ENCODE peak calls at places on chromosomes 6 and 20, in four cellular contexts. One of them, this sample, is unnamed.

GRCh38 chr6:107264357-107264831 is 149.1 kb upstream of the BEND3 start:
- DNase-seq in ascending aorta: no peak
- DNase-seq in MM.1S: no peak
- DNase-seq in H9: no peak
- DNase-seq in this sample: no peak

GRCh38 chr6:113782641-113783040 is 74.5 kb upstream of the MARCKS start:
- DNase-seq in ascending aorta: no peak
- DNase-seq in MM.1S: no peak
- DNase-seq in H9: no peak
- DNase-seq in this sample: no peak

GRCh38 chr20:38143646-38144554 is 21.2 kb downstream of the TGM2 start:
- DNase-seq in ascending aorta: peak; percentile 82
- DNase-seq in MM.1S: peak; percentile 69
- DNase-seq in H9: no peak
- DNase-seq in this sample: no peak

GRCh38 chr20:58709013-58709702 is 16.6 kb downstream of the NPEPL1 start:
- DNase-seq in ascending aorta: no peak
- DNase-seq in MM.1S: no peak
- DNase-seq in H9: no peak
- DNase-seq in this sample: no peak

GRCh38 chr20:58349586-58349985 is 39.4 kb upstream of the VAPB start:
- DNase-seq in ascending aorta: no peak
- DNase-seq in MM.1S: no peak
- DNase-seq in H9: no peak
- DNase-seq in this sample: no peak

GRCh38 chr6:169489642-169490408 is 212.0 kb downstream of the WDR27 start:
- DNase-seq in ascending aorta: no peak
- DNase-seq in MM.1S: no peak
- DNase-seq in H9: no peak
- DNase-seq in this sample: no peak

GRCh38 chr20:46629341-46629740 is 21.9 kb downstream of the SLC13A3 start:
- DNase-seq in ascending aorta: no peak
- DNase-seq in MM.1S: no peak
- DNase-seq in H9: no peak
- DNase-seq in this sample: no peak

GRCh38 chr20:20561172-20561571 is 151.3 kb downstream of the RALGAPA2 start:
- DNase-seq in ascending aorta: no peak
- DNase-seq in MM.1S: no peak
- DNase-seq in H9: no peak
- DNase-seq in this sample: no peak

GRCh38 chr6:35096129-35096852 is 44.8 kb downstream of the TCP11 start:
- DNase-seq in ascending aorta: no peak
- DNase-seq in MM.1S: no peak
- DNase-seq in H9: no peak
- DNase-seq in this sample: no peak

GRCh38 chr6:110360671-110361070 is 2.5 kb upstream of the METTL24 start:
- DNase-seq in ascending aorta: no peak
- DNase-seq in MM.1S: no peak
- DNase-seq in H9: no peak
- DNase-seq in this sample: no peak

GRCh38 chr6:52306972-52307849 is 22.7 kb upstream of the MCM3 start:
- DNase-seq in ascending aorta: no peak
- DNase-seq in MM.1S: no peak
- DNase-seq in H9: peak; percentile 61
- DNase-seq in this sample: no peak

GRCh38 chr6:143002686-143003085 is 57.7 kb upstream of the HIVEP2 start:
- DNase-seq in ascending aorta: no peak
- DNase-seq in MM.1S: no peak
- DNase-seq in H9: no peak
- DNase-seq in this sample: no peak

GRCh38 chr20:44650777-44651493 is 564 bp downstream of the ADA start:
- DNase-seq in ascending aorta: no peak
- DNase-seq in MM.1S: peak; percentile 55
- DNase-seq in H9: no peak
- DNase-seq in this sample: no peak

GRCh38 chr20:44646641-44647274 is 4.7 kb downstream of the ADA start:
- DNase-seq in ascending aorta: no peak
- DNase-seq in MM.1S: peak; percentile 95
- DNase-seq in H9: no peak
- DNase-seq in this sample: no peak

GRCh38 chr20:44649976-44650375 is 1.5 kb downstream of the ADA start:
- DNase-seq in ascending aorta: no peak
- DNase-seq in MM.1S: no peak
- DNase-seq in H9: no peak
- DNase-seq in this sample: no peak

GRCh38 chr20:44648068-44648467 is 3.4 kb downstream of the ADA start:
- DNase-seq in ascending aorta: no peak
- DNase-seq in MM.1S: peak; percentile 63
- DNase-seq in H9: peak; percentile 47
- DNase-seq in this sample: no peak

DNA sequence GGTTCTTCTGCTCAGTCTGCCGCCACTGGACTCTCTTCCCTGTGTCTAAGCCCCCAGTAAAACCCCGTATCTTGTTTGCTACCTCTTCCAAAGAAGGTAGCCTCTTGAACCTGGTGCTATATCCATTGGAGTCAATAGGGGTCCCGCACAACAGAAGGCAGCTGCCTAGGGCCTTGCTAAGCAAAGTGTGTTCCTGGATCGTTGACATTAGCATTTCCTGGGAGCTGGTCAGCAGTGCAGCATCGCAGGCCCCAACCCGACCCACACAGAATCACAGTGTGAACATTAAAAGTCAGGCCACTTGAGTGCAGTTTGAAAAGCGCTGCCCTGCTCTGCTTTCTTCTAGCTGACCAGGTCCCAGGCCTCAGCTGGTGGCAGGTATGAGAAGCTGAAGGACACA is 2.9 kb downstream of the ADA start:
- DNase-seq in ascending aorta: no peak
- DNase-seq in MM.1S: no peak
- DNase-seq in H9: peak; percentile 62
- DNase-seq in this sample: no peak
- TF ChIP-seq CTCF in ascending aorta: no peak
- TF ChIP-seq CTCF in MM.1S: no peak
- TF ChIP-seq CTCF in H9: peak; percentile 41
- TF ChIP-seq CTCF in this sample: no peak

GRCh38 chr20:18906046-18906445 is 92.5 kb downstream of the SCP2D1 start:
- DNase-seq in ascending aorta: no peak
- DNase-seq in MM.1S: no peak
- DNase-seq in H9: no peak
- DNase-seq in this sample: no peak

GRCh38 chr20:18907353-18907752 is 93.8 kb downstream of the SCP2D1 start:
- DNase-seq in ascending aorta: no peak
- DNase-seq in MM.1S: no peak
- DNase-seq in H9: no peak
- DNase-seq in this sample: no peak

GRCh38 chr20:18902181-18902725 is 88.7 kb downstream of the SCP2D1 start:
- DNase-seq in ascending aorta: no peak
- DNase-seq in MM.1S: no peak
- DNase-seq in H9: no peak
- DNase-seq in this sample: no peak

GRCh38 chr20:18904624-18905023 is 91.0 kb downstream of the SCP2D1 start:
- DNase-seq in ascending aorta: no peak
- DNase-seq in MM.1S: no peak
- DNase-seq in H9: no peak
- DNase-seq in this sample: no peak

DNA sequence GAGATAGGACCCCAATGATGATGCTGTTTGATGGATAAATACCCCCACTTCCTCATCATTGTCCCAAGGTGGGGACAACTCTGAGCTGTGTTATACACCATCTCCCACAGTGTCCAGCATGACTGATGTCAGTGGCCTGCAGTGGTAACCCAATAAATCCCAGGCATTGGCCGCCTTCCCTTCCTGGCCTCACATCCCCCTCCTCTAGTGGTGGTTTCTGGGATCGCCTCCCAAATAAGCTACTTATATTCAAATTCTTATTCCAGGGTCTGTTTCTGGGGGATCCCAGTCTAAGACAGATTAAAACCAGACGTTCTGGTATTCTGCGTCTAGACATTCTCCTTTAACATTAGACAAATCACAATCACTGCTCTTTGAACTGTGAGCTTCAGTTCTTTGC is 90.6 kb downstream of the SCP2D1 start:
- DNase-seq in ascending aorta: no peak
- DNase-seq in MM.1S: no peak
- DNase-seq in H9: no peak
- DNase-seq in this sample: no peak
- TF ChIP-seq CTCF in ascending aorta: no peak
- TF ChIP-seq CTCF in MM.1S: no peak
- TF ChIP-seq CTCF in H9: peak; percentile 32
- TF ChIP-seq CTCF in this sample: peak; percentile 29

DNA sequence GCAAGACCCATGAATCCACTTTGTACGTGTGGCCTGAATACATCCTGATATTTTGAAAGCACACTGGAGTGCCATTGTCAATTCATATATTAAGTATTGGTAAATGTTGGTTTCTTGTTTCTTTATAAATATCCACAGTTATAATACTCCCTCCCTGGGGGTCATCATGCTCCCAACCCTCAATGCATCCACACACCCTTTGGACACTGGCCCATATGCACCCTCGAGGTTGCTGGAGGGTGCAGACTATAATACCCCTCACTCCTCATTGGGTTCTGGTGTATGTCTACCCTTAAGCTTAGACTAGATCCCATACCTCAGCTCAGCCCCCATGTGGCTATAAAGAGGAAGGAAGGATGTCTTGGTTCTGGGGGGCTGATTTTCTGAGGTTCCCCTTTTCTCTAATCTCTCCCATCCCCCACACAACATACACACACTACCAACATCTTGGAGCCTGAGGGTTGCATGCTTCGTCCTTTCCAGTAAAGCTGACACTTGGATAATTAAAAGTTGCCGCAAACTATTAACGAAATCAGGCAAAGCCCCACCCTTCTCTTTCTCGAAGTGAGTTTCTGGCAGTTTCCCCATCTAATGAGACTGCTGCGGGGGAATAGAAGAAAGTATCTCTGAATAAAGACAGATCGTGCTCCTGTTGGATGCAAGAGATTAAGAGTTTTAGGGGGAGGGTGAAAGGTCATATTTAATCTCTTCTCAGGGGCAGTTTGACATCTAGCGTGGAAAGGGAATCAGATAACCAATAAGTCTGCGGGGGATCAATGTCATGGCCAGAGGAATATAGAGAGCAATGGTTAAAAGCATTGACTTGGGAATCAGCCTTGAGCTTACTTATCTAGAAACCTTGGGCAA is 7.4 kb downstream of the PIM1 start:
- DNase-seq in ascending aorta: no peak
- DNase-seq in MM.1S: no peak
- DNase-seq in H9: no peak
- DNase-seq in this sample: no peak
- TF ChIP-seq CTCF in ascending aorta: no peak
- TF ChIP-seq CTCF in MM.1S: no peak
- TF ChIP-seq CTCF in H9: peak; percentile 20
- TF ChIP-seq CTCF in this sample: no peak

GRCh38 chr6:42086046-42086664 is 35.8 kb downstream of the TAF8 start:
- DNase-seq in ascending aorta: no peak
- DNase-seq in MM.1S: no peak
- DNase-seq in H9: no peak
- DNase-seq in this sample: no peak
- TF ChIP-seq CTCF in ascending aorta: no peak
- TF ChIP-seq CTCF in MM.1S: no peak
- TF ChIP-seq CTCF in H9: peak; percentile 54
- TF ChIP-seq CTCF in this sample: peak; percentile 38

DNA sequence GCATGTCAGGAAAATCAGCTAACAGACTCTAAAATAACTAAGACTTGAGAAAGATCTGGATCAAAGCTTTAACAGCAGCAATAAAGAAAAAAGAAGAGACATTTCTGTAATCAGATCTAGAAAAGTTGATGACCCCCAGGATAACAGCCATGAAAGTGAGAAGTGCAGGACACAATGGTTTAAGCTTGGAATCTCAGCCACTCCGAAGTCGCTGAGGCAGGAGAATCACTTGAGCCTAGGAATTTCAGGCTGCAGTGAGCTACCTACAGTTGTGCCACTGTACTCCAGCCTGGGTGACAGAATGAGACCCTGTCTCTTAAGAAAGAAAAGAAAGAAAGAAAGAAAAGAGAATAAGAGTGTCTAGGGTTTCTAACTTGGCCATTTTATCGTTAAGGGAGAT is 544.1 kb downstream of the CD83 start:
- DNase-seq in ascending aorta: no peak
- DNase-seq in MM.1S: no peak
- DNase-seq in H9: no peak
- DNase-seq in this sample: no peak
- TF ChIP-seq CTCF in ascending aorta: no peak
- TF ChIP-seq CTCF in MM.1S: no peak
- TF ChIP-seq CTCF in H9: no peak
- TF ChIP-seq CTCF in this sample: no peak

GRCh38 chr20:10699506-10699905 is 25.7 kb upstream of the JAG1 start:
- DNase-seq in ascending aorta: no peak
- DNase-seq in MM.1S: no peak
- DNase-seq in H9: no peak
- DNase-seq in this sample: no peak
- TF ChIP-seq CTCF in ascending aorta: no peak
- TF ChIP-seq CTCF in MM.1S: no peak
- TF ChIP-seq CTCF in H9: no peak
- TF ChIP-seq CTCF in this sample: no peak

GRCh38 chr6:135546206-135546605 is 48.7 kb upstream of the AHI1 start:
- DNase-seq in ascending aorta: no peak
- DNase-seq in MM.1S: no peak
- DNase-seq in H9: no peak
- DNase-seq in this sample: no peak

GRCh38 chr6:135535989-135536414 is 38.5 kb upstream of the AHI1 start:
- DNase-seq in ascending aorta: no peak
- DNase-seq in MM.1S: peak; percentile 54
- DNase-seq in H9: no peak
- DNase-seq in this sample: no peak

GRCh38 chr6:135534773-135535380 is 37.3 kb upstream of the AHI1 start:
- DNase-seq in ascending aorta: no peak
- DNase-seq in MM.1S: no peak
- DNase-seq in H9: no peak
- DNase-seq in this sample: no peak

GRCh38 chr6:135537782-135538301 is 40.3 kb upstream of the AHI1 start:
- DNase-seq in ascending aorta: no peak
- DNase-seq in MM.1S: peak; percentile 40
- DNase-seq in H9: no peak
- DNase-seq in this sample: no peak

DNA sequence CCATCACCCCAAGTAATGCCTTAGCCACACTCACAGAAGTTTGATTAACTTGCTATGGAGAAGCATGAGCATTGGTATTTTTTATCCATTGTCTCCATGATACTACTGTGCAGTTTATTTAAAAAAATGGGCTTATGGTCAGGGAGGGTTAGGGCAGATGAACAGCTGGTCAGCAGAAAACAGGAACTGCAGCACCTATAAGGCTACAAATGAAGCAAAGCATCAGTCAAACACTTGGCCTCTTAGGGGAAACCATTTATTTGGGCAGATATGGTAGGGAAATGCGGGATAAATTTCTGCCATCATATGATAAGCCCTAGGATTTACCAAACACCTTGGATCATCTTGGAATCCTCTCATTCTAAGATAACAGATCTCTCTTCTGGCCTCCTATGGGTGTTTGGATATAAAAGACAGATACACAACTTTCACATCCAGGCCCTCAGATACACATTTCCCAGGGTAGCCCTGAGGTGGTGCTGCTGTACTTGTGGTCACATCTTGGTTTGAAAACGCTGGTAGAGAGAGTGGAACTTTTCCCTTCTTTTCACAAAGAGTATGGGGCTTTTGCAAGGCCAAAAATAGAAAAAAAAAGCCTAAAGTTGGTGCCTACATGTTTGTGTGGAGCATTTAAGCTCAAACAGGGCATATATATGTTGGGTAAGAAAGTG is 42.8 kb upstream of the AHI1 start:
- DNase-seq in ascending aorta: no peak
- DNase-seq in MM.1S: peak; percentile 15
- DNase-seq in H9: no peak
- DNase-seq in this sample: no peak
- TF ChIP-seq CTCF in ascending aorta: no peak
- TF ChIP-seq CTCF in MM.1S: peak; percentile 25
- TF ChIP-seq CTCF in H9: no peak
- TF ChIP-seq CTCF in this sample: no peak

GRCh38 chr6:81861281-81861680 is 108.8 kb upstream of the TENT5A start:
- DNase-seq in ascending aorta: no peak
- DNase-seq in MM.1S: no peak
- DNase-seq in H9: no peak
- DNase-seq in this sample: no peak
- TF ChIP-seq CTCF in ascending aorta: no peak
- TF ChIP-seq CTCF in MM.1S: no peak
- TF ChIP-seq CTCF in H9: no peak
- TF ChIP-seq CTCF in this sample: no peak